ENCODE peak calls at places on chromosomes 11 and 22, in six cellular contexts. J is psoas muscle, N is body of pancreas, W is fibroblast of mammary gland, S is stomach, A is uterus. B is an unnamed sample.

GRCh38 chr11:101129203-101129943 is at the start of gene PGR:
- DNase-seq in W (peak), S (no peak), A (peak), N (peak), J (peak), B (no peak)

GRCh38 chr22:38657248-38657909 is 941 bp downstream of the CBY1 start:
- DNase-seq in N (peak), A (no peak), S (no peak), W (peak), J (no peak), B (peak)

GRCh38 chr22:39363751-39364484 is 14.1 kb downstream of the SYNGR1 start:
- DNase-seq in A (no peak), W (no peak), S (no peak), N (no peak), J (no peak), B (no peak)

GRCh38 chr11:108965602-108966001 is 300.7 kb downstream of the DDX10 start:
- DNase-seq in J (no peak), S (no peak), N (peak), A (no peak), W (peak), B (peak)

GRCh38 chr22:22746963-22747933 is 102.8 kb downstream of the GGTLC2 start:
- DNase-seq in N (no peak), W (no peak), S (no peak), A (no peak), J (no peak), B (no peak)

GRCh38 chr11:124832571-124832970 is 32.4 kb upstream of the MSANTD2 start:
- DNase-seq in S (no peak), A (no peak), N (no peak), W (no peak), J (no peak), B (no peak)

GRCh38 chr11:74546752-74547151 is 45.6 kb upstream of the POLD3 start:
- DNase-seq in J (no peak), W (no peak), S (peak), A (no peak), N (peak), B (no peak)

GRCh38 chr11:19698493-19699292 is 13.9 kb upstream of the NAV2 start:
- DNase-seq in S (no peak), N (no peak), J (peak), A (no peak), W (peak), B (no peak)

GRCh38 chr22:48257690-48258065 is 1495.2 kb downstream of the TBC1D22A start:
- DNase-seq in W (no peak), A (peak), J (no peak), N (no peak), S (no peak), B (no peak)

GRCh38 chr11:10490398-10491232 is 35.6 kb downstream of the AMPD3 start:
- DNase-seq in W (peak), N (peak), A (peak), S (peak), J (peak), B (peak)

GRCh38 chr11:65417221-65417701 is 5.3 kb upstream of the NEAT1 start:
- DNase-seq in W (no peak), N (peak), J (peak), A (peak), S (peak), B (no peak)

GRCh38 chr11:118996926-118997626 is 862 bp upstream of the CENATAC start:
- DNase-seq in N (no peak), W (peak), S (no peak), A (no peak), J (no peak), B (no peak)
- TF ChIP-seq CTCF in N (no peak), W (peak), S (no peak), A (no peak), J (no peak), B (peak)

GRCh38 chr11:126357055-126357962 is 1.8 kb downstream of the ST3GAL4 start:
- DNase-seq in W (no peak), S (no peak), N (no peak), A (no peak), J (no peak), B (no peak)

GRCh38 chr11:126360049-126360446 is 4.6 kb downstream of the ST3GAL4 start:
- DNase-seq in A (no peak), J (no peak), S (no peak), W (no peak), N (no peak), B (no peak)

GRCh38 chr11:126358763-126359160 is 3.3 kb downstream of the ST3GAL4 start:
- DNase-seq in S (no peak), N (no peak), A (no peak), J (no peak), W (no peak), B (no peak)

GRCh38 chr11:126359431-126360048 is 4.1 kb downstream of the ST3GAL4 start:
- DNase-seq in S (no peak), W (peak), N (peak), J (peak), A (peak), B (no peak)

DNA sequence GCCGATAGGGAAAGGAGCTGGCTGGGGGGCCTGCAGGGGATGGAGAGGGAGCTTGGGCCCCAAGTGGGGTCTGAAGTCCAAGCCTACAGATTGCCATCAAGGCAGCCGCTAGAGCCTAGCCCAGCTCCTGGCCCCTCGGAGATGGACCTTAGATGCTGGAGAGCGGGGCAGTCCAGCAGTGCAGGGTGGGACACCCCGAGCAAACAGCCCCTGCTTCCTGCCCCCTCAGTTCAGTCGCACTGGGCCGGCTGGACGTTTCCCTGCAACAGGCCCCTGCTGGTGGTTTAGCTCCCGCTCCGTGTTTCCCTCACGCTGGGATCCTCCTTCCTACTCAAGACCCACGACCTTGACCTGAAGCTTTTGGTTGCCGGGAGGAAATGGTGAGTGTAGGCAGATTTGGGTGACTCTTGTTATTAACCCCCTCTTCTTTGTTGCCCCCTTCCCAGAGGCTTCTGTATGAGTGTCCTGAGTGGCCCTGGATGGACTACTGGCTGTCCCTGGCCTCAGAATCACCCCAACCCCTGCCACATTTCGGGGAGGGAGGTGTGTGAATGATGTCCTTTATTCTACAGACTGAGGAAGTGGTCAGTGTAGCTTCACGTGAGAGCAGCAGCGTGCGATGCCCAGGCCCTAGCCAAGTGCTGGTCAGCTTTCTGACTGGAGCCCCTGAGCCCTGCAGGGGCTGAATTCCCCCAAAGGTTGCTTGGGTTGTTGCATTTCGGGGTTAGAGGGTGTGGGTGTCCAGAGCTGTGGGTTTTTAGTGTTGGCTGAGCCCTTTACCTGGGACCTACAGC is 2.7 kb downstream of the ST3GAL4 start:
- DNase-seq in N (no peak), W (no peak), S (no peak), J (no peak), A (no peak), B (no peak)
- H3K4me3 ChIP-seq in N (no peak), W (peak), S (peak), J (no peak), A (no peak), B (no peak)

GRCh38 chr22:45211848-45212247 is 28.8 kb downstream of the KIAA0930 start:
- DNase-seq in W (peak), N (no peak), S (no peak), A (no peak), J (no peak), B (no peak)
- TF ChIP-seq CTCF in W (no peak), N (no peak), S (no peak), A (no peak), J (no peak), B (peak)

GRCh38 chr11:119207300-119207570 is 1.1 kb downstream of the CBL start:
- DNase-seq in J (no peak), W (no peak), S (no peak), N (no peak), A (no peak), B (no peak)

GRCh38 chr11:119204066-119204465 is 2.1 kb upstream of the CBL start:
- DNase-seq in J (no peak), N (no peak), W (no peak), S (no peak), A (no peak), B (no peak)

GRCh38 chr11:119206512-119207299 is 567 bp downstream of the CBL start:
- DNase-seq in W (peak), S (no peak), J (peak), N (peak), A (peak), B (peak)

GRCh38 chr11:119205574-119206511 is at the start of gene CBL:
- DNase-seq in W (peak), S (peak), A (peak), N (peak), J (peak), B (peak)

GRCh38 chr11:119205080-119205479 is 1.1 kb upstream of the CBL start:
- DNase-seq in W (no peak), J (no peak), S (no peak), N (peak), A (no peak), B (no peak)
- H3K4me3 ChIP-seq in W (peak), J (peak), S (peak), N (no peak), A (peak), B (no peak)

GRCh38 chr22:26822300-26822699 is 164.9 kb downstream of the MIAT start:
- DNase-seq in S (no peak), N (no peak), A (no peak), J (no peak), W (no peak), B (no peak)
- TF ChIP-seq CTCF in S (no peak), N (no peak), A (no peak), J (no peak), W (no peak), B (no peak)

GRCh38 chr11:128587415-128587814 is at the start of gene ETS1:
- DNase-seq in W (no peak), A (no peak), S (peak), N (peak), J (no peak), B (no peak)

GRCh38 chr11:128588086-128588485 is 728 bp upstream of the ETS1 start:
- DNase-seq in A (no peak), N (no peak), J (no peak), W (no peak), S (no peak), B (no peak)

GRCh38 chr11:128584253-128584652 is 3.1 kb downstream of the ETS1 start:
- DNase-seq in N (no peak), J (no peak), S (no peak), W (no peak), A (no peak), B (no peak)

GRCh38 chr11:128585498-128586238 is 1.7 kb downstream of the ETS1 start:
- DNase-seq in W (no peak), S (no peak), J (no peak), N (no peak), A (no peak), B (no peak)

GRCh38 chr11:128586689-128587088 is 669 bp downstream of the ETS1 start:
- DNase-seq in N (no peak), J (no peak), S (no peak), W (no peak), A (no peak), B (no peak)
- H3K4me3 ChIP-seq in N (no peak), J (peak), S (peak), W (no peak), A (no peak), B (no peak)

DNA sequence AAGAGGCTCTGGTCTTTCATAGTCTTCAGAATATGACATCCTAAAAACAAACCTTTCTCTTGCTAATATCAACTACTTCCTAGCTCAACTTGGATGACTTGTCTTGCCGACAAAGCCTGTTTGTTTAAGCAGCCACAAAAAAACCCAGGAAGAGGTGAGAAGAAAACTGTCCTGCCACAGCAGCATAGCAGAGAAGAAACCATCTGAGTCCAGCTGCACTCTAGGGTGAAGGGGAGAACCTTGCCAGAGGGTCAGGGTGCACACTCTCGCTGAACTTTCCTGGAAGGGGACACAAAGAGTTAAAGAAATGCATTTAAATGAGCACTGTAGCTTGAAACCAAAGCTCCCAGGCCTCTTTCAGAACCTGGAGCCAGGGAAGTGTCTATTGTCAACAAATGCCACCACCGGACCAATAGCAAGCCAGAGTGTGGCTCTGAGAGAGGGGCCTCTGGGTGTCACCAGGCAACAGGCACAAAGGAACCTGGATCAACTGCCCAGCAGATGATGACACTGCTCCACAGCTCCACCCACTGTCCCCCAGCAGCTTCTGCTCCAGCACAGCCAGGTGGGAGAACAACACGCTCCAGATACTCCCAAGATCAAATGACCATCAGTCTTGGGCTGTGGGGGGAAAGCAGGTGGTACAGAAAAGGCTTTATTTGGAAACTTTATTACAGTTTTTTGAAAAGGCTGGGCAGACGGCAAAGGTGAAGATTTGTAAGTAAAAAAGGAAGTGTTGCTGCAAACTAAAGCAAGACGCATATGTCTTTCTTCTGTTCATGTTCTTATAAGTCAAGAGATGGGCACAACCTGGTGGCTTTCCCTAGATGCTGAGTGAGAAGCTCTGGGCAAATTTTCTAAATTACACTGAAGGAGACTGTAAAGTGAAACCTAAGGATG is 105.7 kb downstream of the RASSF10 start:
- DNase-seq in A (no peak), S (peak), N (peak), J (no peak), W (no peak), B (no peak)
- TF ChIP-seq CTCF in A (no peak), S (no peak), N (no peak), J (no peak), W (no peak), B (peak)